ENCODE peak calls at places on chromosomes 6 and 20, in eight cellular contexts. X is bronchial epithelial cell; C is OCI-LY7; P is cardiac muscle cell; J is A549; N is T-helper 1 cell; D is sigmoid colon; L is activated CD4-positive, alpha-beta T cell treated with anti-CD3 and anti-CD28 coated beads, Interleukin-2, amount 50 U/mL, for 24 hours. O is an unnamed sample.

GRCh38 chr6:2695464-2696095 is 55.1 kb downstream of the MYLK4 start:
- DNase-seq in C (peak), P (peak), X (peak), N (no peak), J (peak), L (no peak), D (no peak), O (no peak)

GRCh38 chr6:30752164-30752927 is 8.0 kb upstream of the IER3 start:
- DNase-seq in J (peak), D (peak), L (no peak), C (no peak), X (peak), N (no peak), P (peak), O (peak)

GRCh38 chr6:26136321-26136720 is 49.1 kb downstream of the HFE start:
- DNase-seq in D (no peak), N (no peak), J (no peak), P (no peak), C (no peak), L (no peak), X (no peak), O (no peak)

GRCh38 chr6:67431076-67431475 is 1204.0 kb upstream of the ADGRB3 start:
- DNase-seq in C (no peak), L (no peak), J (no peak), X (no peak), N (no peak), D (no peak), P (no peak), O (no peak)

GRCh38 chr6:3885262-3886036 is 36.3 kb downstream of the FAM50B start:
- DNase-seq in N (no peak), C (no peak), D (no peak), L (no peak), X (no peak), P (no peak), J (peak), O (no peak)

GRCh38 chr6:39941820-39942219 is 7.6 kb upstream of the MOCS1 start:
- DNase-seq in J (no peak), D (no peak), N (no peak), C (no peak), X (no peak), P (no peak), L (no peak), O (no peak)

GRCh38 chr20:59888050-59888449 is 45.4 kb downstream of the SYCP2 start:
- DNase-seq in D (no peak), P (no peak), J (no peak), L (no peak), N (no peak), C (no peak), X (no peak), O (no peak)

GRCh38 chr6:1475169-1475568 is 85.8 kb downstream of the FOXF2 start:
- DNase-seq in N (no peak), J (no peak), D (no peak), L (no peak), X (no peak), C (no peak), P (no peak), O (no peak)